ENCODE peak calls at places on chromosomes 12 and 14, in eight cellular contexts. T is A549, A is SK-N-SH, L is HCT116, W is GM12878, K is WTC11, X is endothelial cell of umbilical vein, O is K562. Z is an unnamed sample.

GRCh38 chr12:129607293-129607692 is 296.5 kb downstream of the TMEM132D start:
- DNase-seq in A (no peak), K (no peak), T (no peak), L (no peak), W (no peak), O (no peak), X (no peak), Z (no peak)

GRCh38 chr12:113271853-113272561 is 50.7 kb downstream of the TPCN1 start:
- DNase-seq in W (no peak), X (no peak), A (peak; percentile 67), L (no peak), O (peak; percentile 50), K (no peak), T (no peak), Z (peak; percentile 71)

GRCh38 chr14:36939265-36939664 is 233.1 kb downstream of the SLC25A21 start:
- DNase-seq in A (no peak), O (no peak), X (no peak), T (no peak), W (no peak), L (no peak), K (no peak), Z (no peak)

GRCh38 chr12:109513977-109514376 is 36.5 kb downstream of the UBE3B start:
- DNase-seq in A (no peak), O (no peak), X (no peak), L (no peak), K (no peak), W (no peak), T (no peak), Z (no peak)

GRCh38 chr12:12439636-12440035 is 82.8 kb downstream of the BORCS5 start:
- DNase-seq in L (no peak), K (no peak), A (no peak), W (no peak), X (peak; percentile 98), O (no peak), T (peak; percentile 41), Z (peak; percentile 84)

GRCh38 chr12:132194056-132194455 is 49.8 kb downstream of the NOC4L start:
- DNase-seq in A (no peak), K (peak; percentile 61), O (peak; percentile 68), X (no peak), T (peak; percentile 66), L (peak; percentile 31), W (no peak), Z (peak; percentile 44)

GRCh38 chr14:68785817-68786490 is 6.9 kb downstream of the ZFP36L1 start:
- DNase-seq in L (no peak), T (peak; percentile 67), O (no peak), W (no peak), X (peak; percentile 23), A (no peak), K (no peak), Z (no peak)

GRCh38 chr12:113325938-113326337 is 9.0 kb downstream of the SLC8B1 start:
- DNase-seq in T (no peak), K (no peak), W (no peak), L (no peak), O (no peak), A (no peak), X (no peak), Z (no peak)

GRCh38 chr12:99386907-99387306 is 260.6 kb upstream of the GARIN6 start:
- DNase-seq in K (no peak), O (no peak), A (peak; percentile 3), T (peak; percentile 13), L (peak; percentile 28), X (no peak), W (no peak), Z (peak; percentile 69)
- TF ChIP-seq MAX in K (no peak), O (no peak), A (no peak), T (no peak), L (no peak), X (no peak), W (no peak), Z (peak; percentile 7)

GRCh38 chr12:27133022-27133590 is 50.7 kb upstream of the C12orf71 start:
- DNase-seq in X (no peak), K (no peak), T (no peak), W (no peak), O (no peak), A (no peak), L (no peak), Z (no peak)
- TF ChIP-seq MAX in X (no peak), K (no peak), T (no peak), W (no peak), O (no peak), A (no peak), L (no peak), Z (no peak)

DNA sequence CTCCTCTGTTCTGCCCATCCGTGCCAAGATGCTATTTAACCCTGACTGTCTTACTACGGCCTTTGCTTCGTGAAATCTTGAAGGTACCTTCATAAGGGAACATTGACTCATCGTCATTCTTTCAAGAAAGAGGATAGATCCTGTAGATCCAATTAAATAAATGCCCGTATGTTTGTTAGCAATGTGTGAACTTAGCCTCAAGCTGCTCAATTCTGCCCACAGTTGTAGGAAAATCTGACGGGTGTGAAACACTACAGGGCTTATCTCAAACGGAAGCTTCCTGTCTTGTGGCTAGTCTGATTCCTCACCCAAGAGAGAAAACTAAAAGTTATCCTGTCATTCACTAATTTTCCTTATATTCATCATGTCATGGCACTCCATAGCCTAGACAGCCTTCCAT is 168.0 kb upstream of the TBX3 start:
- DNase-seq in A (no peak), T (no peak), X (no peak), O (no peak), W (no peak), K (no peak), L (no peak), Z (no peak)
- TF ChIP-seq MAX in A (no peak), T (no peak), X (no peak), O (no peak), W (no peak), K (no peak), L (no peak), Z (no peak)

GRCh38 chr14:93232159-93232558 is 25.1 kb downstream of the UBR7 start:
- DNase-seq in T (no peak), O (no peak), X (no peak), W (no peak), A (peak; percentile 24), K (no peak), L (no peak), Z (no peak)

GRCh38 chr14:93230539-93230938 is 23.5 kb downstream of the UBR7 start:
- DNase-seq in T (no peak), W (no peak), X (no peak), L (no peak), K (no peak), O (no peak), A (no peak), Z (no peak)

GRCh38 chr14:93231129-93231979 is 24.3 kb downstream of the UBR7 start:
- DNase-seq in T (peak; percentile 78), O (no peak), X (peak; percentile 71), K (no peak), W (no peak), A (peak; percentile 95), L (no peak), Z (no peak)

GRCh38 chr14:93239869-93240677 is 33.0 kb downstream of the UBR7 start:
- DNase-seq in K (no peak), T (peak; percentile 70), L (peak; percentile 57), W (no peak), X (no peak), O (no peak), A (no peak), Z (no peak)

GRCh38 chr14:93234798-93235197 is 27.7 kb downstream of the UBR7 start:
- DNase-seq in X (no peak), T (peak; percentile 34), A (no peak), K (no peak), W (no peak), L (no peak), O (no peak), Z (no peak)
- TF ChIP-seq MAX in X (no peak), T (no peak), A (no peak), K (no peak), W (no peak), L (no peak), O (no peak), Z (no peak)

GRCh38 chr12:91274886-91275285 is 92.3 kb upstream of the DCN start:
- DNase-seq in X (peak; percentile 70), T (no peak), W (no peak), O (no peak), K (no peak), L (no peak), A (no peak), Z (no peak)
- TF ChIP-seq MAX in X (no peak), T (no peak), W (no peak), O (no peak), K (no peak), L (no peak), A (no peak), Z (no peak)

DNA sequence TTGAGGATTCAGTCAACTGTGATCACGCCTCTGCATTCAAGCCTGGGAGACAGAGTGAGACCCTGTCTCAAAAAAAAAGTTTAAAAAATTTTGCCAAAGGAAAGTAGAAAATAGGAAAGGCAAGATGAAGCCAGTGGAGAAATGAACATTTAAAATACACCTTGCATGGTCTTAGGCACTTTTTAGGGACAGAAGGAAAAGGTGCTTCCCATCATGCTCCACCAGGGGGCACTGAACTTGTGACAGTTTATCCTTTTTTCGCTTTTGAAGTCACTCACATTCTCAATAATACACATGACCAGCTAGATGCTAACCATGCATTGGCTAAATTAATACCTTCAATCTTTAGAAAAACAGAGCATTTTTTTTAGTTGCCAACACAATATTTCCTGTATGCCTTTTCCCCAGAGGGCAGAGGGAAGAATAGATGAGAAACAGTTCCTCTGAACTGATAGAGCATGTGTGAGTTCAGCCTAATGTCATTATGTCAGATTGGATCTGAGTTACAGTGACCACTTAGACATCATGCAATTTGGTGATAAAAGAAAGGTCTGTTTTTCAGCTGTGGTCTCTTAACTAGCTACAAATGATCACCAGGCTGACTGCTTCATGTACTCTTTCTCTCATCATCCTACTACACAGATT is 221.8 kb upstream of the SSTR1 start:
- DNase-seq in K (peak; percentile 59), W (no peak), X (peak; percentile 67), T (no peak), O (peak; percentile 5), L (peak; percentile 41), A (peak; percentile 2), Z (peak; percentile 55)
- TF ChIP-seq MAX in K (no peak), W (no peak), X (no peak), T (no peak), O (no peak), L (no peak), A (no peak), Z (no peak)

GRCh38 chr12:104686196-104686595 is 229.4 kb downstream of the CHST11 start:
- DNase-seq in T (peak; percentile 41), K (no peak), X (peak; percentile 64), L (no peak), W (no peak), A (no peak), O (no peak), Z (peak; percentile 53)
- TF ChIP-seq MAX in T (no peak), K (no peak), X (no peak), L (no peak), W (no peak), A (no peak), O (no peak), Z (no peak)